ENCODE peak calls at places on chromosomes 3 and 15, in four cellular contexts. O is endothelial cell, J is pancreas, N is tibial artery. G is an unnamed sample.

GRCh38 chr3:2772803-2773202 is 337.4 kb downstream of the IL5RA start:
- DNase-seq in O (no peak), N (no peak), J (no peak), G (no peak)

GRCh38 chr3:27616031-27616430 is 106.1 kb downstream of the EOMES start:
- DNase-seq in J (no peak), N (no peak), O (no peak), G (no peak)

GRCh38 chr15:43299411-43299810 is 31.0 kb downstream of the LCMT2 start:
- DNase-seq in J (no peak), O (no peak), N (no peak), G (no peak)

GRCh38 chr15:22881739-22882440 is 43.4 kb downstream of the NIPA2 start:
- DNase-seq in N (no peak), J (no peak), O (no peak), G (no peak)

GRCh38 chr3:39249453-39250115 is 30.3 kb downstream of the CX3CR1 start:
- DNase-seq in O (no peak), J (no peak), N (no peak), G (no peak)

GRCh38 chr15:47618216-47618615 is 99.1 kb upstream of the SEMA6D start:
- DNase-seq in J (no peak), O (no peak), N (no peak), G (no peak)

GRCh38 chr3:40624189-40624754 is 99.5 kb downstream of the ZNF621 start:
- DNase-seq in N (no peak), O (no peak), J (no peak), G (no peak)

GRCh38 chr3:99925584-99925983 is 107.9 kb downstream of the CMSS1 start:
- DNase-seq in O (no peak), J (no peak), N (peak), G (peak)

GRCh38 chr3:79245295-79246138 is 522.3 kb downstream of the ROBO1 start:
- DNase-seq in J (no peak), O (no peak), N (no peak), G (no peak)

GRCh38 chr15:98592136-98592535 is 56.2 kb upstream of the IGF1R start:
- DNase-seq in J (no peak), N (no peak), O (no peak), G (no peak)

GRCh38 chr3:52891615-52892081 is 5.7 kb downstream of the STIMATE start:
- DNase-seq in O (no peak), J (no peak), N (no peak), G (no peak)

GRCh38 chr3:57031622-57032541 is 28.6 kb upstream of the SPATA12 start:
- DNase-seq in N (no peak), J (no peak), O (no peak), G (no peak)

GRCh38 chr3:173770796-173771573 is 373.4 kb downstream of the NLGN1 start:
- DNase-seq in N (no peak), J (no peak), O (no peak), G (no peak)

GRCh38 chr15:49242820-49243219 is 72.8 kb downstream of the GALK2 start:
- DNase-seq in N (no peak), J (no peak), O (no peak), G (no peak)

GRCh38 chr3:176302271-176302670 is 895.0 kb downstream of the TBL1XR1 start:
- DNase-seq in O (no peak), J (no peak), N (no peak), G (no peak)

GRCh38 chr15:90968434-90968833 is 13.8 kb downstream of the RCCD1 start:
- DNase-seq in J (no peak), N (no peak), O (no peak), G (no peak)

GRCh38 chr15:40103124-40103858 is 5.4 kb downstream of the BMF start:
- DNase-seq in J (peak), O (no peak), N (peak), G (peak)

GRCh38 chr3:30286811-30287210 is 319.6 kb upstream of the TGFBR2 start:
- DNase-seq in N (no peak), J (no peak), O (no peak), G (no peak)

GRCh38 chr15:37133619-37134018 is 33.3 kb upstream of the MEIS2 start:
- DNase-seq in N (no peak), J (no peak), O (no peak), G (no peak)

GRCh38 chr15:100898661-100899462 is 19.2 kb downstream of the ALDH1A3 start:
- DNase-seq in O (no peak), N (no peak), J (no peak), G (no peak)

GRCh38 chr3:66449411-66449931 is 51.4 kb downstream of the LRIG1 start:
- DNase-seq in O (no peak), N (no peak), J (no peak), G (no peak)

GRCh38 chr15:91593653-91594052 is 259.9 kb upstream of the SLCO3A1 start:
- DNase-seq in J (no peak), N (no peak), O (no peak), G (no peak)

GRCh38 chr15:66400351-66400774 is 13.7 kb downstream of the MAP2K1 start:
- DNase-seq in O (no peak), J (no peak), N (no peak), G (peak)

GRCh38 chr3:62056603-62057002 is 316.7 kb downstream of the FEZF2 start:
- DNase-seq in N (no peak), J (no peak), O (no peak), G (no peak)

GRCh38 chr15:64151727-64152506 is at the start of gene SNX22:
- DNase-seq in J (peak), N (peak), O (no peak), G (no peak)

DNA sequence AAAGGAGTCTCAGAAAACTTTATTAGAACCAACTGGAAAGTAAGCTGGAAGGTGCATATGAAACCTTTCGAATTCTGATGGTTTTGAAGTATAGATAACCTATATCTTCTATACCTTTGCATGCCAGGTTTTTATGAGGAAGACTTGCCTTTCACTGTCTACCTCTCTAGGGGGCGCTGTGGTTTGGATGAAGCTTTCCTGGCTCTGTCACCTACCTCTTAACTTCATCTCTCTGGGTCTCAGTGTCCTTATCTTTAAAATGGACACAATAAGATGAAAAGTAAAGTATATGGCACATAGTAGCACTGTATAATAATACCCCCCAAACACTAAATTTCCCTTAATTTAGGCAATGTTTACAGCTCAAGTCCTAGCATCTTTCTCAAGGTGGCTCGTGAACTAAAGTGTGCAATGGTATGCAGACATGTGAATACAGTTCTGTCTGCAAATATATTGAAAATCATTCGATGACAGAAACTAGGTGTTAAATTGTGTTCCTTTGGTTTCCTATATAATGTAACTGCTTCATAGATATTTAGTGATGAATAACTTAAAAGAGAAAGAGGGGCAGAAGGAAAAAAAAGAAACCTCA is 314.3 kb downstream of the CHST2 start:
- DNase-seq in N (no peak), O (no peak), J (no peak), G (no peak)
- TF ChIP-seq CTCF in N (no peak), O (peak), J (no peak), G (no peak)

GRCh38 chr15:82587805-82588204 is 47.5 kb upstream of the RPS17 start:
- DNase-seq in O (no peak), N (no peak), J (no peak), G (no peak)

GRCh38 chr15:82580713-82581112 is 40.5 kb upstream of the RPS17 start:
- DNase-seq in N (no peak), J (no peak), O (no peak), G (no peak)

DNA sequence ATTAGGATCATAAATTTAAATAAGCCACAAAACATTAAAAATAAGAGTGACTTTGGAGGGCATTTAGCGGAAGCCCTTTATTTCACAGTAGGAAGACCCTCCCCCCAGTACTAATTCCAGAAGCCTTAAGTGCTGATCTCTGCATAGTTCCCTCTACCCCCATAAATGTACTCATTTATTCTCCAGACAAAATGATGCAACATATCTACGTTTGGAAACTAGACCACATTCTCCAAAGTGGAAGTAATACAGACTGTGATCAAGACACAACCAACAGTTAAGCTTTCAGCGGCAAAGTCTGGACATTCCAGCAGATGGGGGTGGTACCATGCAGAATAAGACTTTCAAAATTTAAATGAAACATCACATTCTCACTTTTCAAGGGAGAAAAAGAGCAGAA is 44.8 kb upstream of the RPS17 start:
- DNase-seq in J (no peak), N (no peak), O (no peak), G (no peak)
- TF ChIP-seq CTCF in J (no peak), N (no peak), O (no peak), G (no peak)

GRCh38 chr3:169746924-169747323 is 17.9 kb downstream of the TERC start:
- DNase-seq in N (no peak), J (no peak), O (no peak), G (no peak)

GRCh38 chr3:169748670-169749069 is 16.2 kb downstream of the TERC start:
- DNase-seq in N (no peak), J (no peak), O (no peak), G (no peak)

GRCh38 chr3:169739067-169739466 is 25.8 kb downstream of the TERC start:
- DNase-seq in O (no peak), J (no peak), N (no peak), G (no peak)

DNA sequence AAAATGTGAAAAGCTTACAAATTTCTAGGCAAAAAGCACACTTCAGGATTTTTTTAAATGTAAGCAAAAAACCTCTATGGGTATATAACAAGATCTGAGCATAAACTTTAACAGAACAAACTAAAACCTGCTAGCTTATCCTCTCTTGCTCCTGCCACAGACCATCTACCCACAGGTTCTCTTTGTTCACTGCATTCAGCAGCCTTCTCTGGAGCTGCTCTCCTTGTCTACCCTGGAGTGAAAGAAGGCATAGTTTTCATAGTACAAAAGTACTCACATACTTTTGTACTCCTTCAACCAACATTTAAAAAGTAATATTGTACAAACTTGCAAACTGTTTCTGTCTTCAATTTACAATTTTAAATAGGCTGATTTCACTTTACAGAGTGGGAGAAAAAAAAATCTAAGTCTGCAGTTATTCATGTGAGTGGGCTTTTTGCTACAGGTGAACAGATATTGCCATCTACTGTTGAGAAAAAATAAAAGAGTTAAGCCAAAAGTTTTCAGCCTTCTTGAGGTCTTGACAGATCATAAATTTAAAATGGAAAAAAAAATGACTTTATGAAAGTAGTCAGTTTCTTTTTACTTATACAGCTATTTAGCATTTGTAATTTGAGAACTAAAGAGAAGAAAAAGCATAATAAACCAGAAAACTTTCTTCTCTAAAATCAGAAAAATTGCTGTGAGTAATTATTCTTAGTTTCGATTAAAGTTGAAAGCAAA is 20.4 kb downstream of the TERC start:
- DNase-seq in J (no peak), N (no peak), O (no peak), G (no peak)
- TF ChIP-seq CTCF in J (no peak), N (peak), O (no peak), G (no peak)

DNA sequence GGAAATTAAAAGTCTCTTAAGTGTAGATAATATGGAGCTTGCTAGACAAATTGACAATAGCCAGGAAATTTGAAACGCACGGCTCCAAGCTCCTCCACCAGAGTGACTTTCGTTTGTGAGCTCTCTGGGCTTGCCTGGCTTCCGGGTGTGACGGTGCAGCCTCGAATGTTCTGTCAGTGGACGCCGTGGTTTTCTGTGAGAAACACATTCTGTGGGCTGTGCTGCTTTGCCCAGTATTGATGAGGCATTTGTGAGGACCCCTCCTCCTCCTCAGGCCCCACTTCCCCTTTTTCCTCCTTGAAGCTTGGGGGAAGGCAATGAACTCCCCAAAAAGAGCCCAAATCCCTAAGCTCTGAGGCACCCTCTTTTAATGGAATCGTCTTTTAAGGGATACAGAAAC is 40.7 kb downstream of the POLR2M start:
- DNase-seq in J (no peak), O (no peak), N (no peak), G (no peak)
- TF ChIP-seq CTCF in J (no peak), O (no peak), N (no peak), G (no peak)

GRCh38 chr15:50873935-50874353 is 34.5 kb upstream of the AP4E1 start:
- DNase-seq in O (no peak), N (no peak), J (no peak), G (no peak)
- TF ChIP-seq CTCF in O (no peak), N (no peak), J (no peak), G (no peak)

DNA sequence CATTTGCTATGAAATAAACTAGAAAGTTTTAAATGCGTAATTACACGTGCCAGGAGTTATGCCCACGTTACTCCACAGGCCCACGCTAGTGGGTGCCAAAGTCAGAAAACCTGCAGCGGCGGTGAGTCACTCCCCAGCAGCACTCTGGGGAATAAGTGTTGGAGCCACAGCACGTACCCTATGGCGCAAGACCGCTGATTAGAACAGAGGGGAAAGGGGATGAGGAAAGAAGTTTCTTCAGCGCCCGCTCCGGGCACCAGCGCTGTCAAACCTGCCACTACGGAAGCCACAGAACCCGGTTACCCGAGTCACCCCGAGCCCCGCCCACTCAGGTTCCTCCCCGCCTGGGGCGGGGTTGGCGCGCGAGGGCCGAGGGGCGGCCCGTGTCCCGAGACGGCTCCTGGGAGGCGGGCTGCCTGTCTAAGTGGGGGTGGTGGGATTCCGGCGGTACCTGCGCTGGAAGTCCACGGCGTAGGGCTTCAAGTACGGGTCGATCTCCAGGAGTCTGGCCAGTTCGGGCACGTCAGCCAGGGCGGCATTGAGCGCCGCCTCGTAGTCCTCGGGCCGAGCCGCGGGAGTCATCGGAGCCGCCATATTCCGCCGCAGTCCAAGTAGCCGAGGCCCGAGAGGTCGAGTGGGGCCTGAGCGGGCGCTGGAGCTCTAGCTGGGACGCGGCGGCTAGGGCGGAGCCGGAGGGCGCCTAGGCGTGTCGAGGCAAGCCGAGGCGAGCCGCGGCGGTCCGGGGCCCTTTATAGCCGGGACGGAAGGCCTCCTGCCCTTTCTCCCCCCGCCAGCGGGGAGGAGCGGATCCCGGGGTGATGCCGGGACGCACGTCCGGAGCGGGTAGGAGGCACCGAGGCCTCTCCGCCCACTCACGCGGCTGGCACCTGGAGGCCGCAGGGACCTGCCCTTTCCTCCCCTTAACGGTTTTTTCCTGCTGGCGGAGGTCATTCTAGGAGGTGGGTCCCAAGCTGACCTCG is at the start of gene GBE1:
- DNase-seq in N (peak), J (peak), O (peak), G (peak)
- TF ChIP-seq CTCF in N (peak), J (no peak), O (no peak), G (peak)

GRCh38 chr3:12822725-12823373 is 18.5 kb downstream of the RPL32 start:
- DNase-seq in O (no peak), J (no peak), N (no peak), G (no peak)
- TF ChIP-seq CTCF in O (peak), J (peak), N (no peak), G (no peak)